ENCODE peak calls at places on chromosome 14, in five cellular contexts. One of them, this sample, is unnamed.

GRCh38 chr14:22549981-22550670 is 38.9 kb downstream of the DAD1 start:
- DNase-seq in HFF-Myc: peak; percentile 55
- DNase-seq in activated CD4-positive, alpha-beta memory T cell treated with anti-CD3 and anti-CD28 coated beads for 36 hours: peak; percentile 88
- DNase-seq in EH: peak; percentile 67
- DNase-seq in activated naive CD4-positive, alpha-beta T cell treated with anti-CD3 and anti-CD28 coated beads for 36 hours: peak; percentile 89
- DNase-seq in this sample: no peak

GRCh38 chr14:66099931-66100330 is 386.2 kb upstream of the CCDC196 start:
- DNase-seq in HFF-Myc: no peak
- DNase-seq in activated CD4-positive, alpha-beta memory T cell treated with anti-CD3 and anti-CD28 coated beads for 36 hours: peak; percentile 31
- DNase-seq in EH: no peak
- DNase-seq in activated naive CD4-positive, alpha-beta T cell treated with anti-CD3 and anti-CD28 coated beads for 36 hours: peak; percentile 28
- DNase-seq in this sample: no peak

GRCh38 chr14:59278111-59278510 is 89.6 kb downstream of the DAAM1 start:
- DNase-seq in HFF-Myc: peak; percentile 79
- DNase-seq in activated CD4-positive, alpha-beta memory T cell treated with anti-CD3 and anti-CD28 coated beads for 36 hours: no peak
- DNase-seq in EH: peak; percentile 92
- DNase-seq in activated naive CD4-positive, alpha-beta T cell treated with anti-CD3 and anti-CD28 coated beads for 36 hours: no peak
- DNase-seq in this sample: peak; percentile 78

GRCh38 chr14:106845286-106846087 is 1319.1 kb downstream of the TMEM121 start:
- DNase-seq in HFF-Myc: no peak
- DNase-seq in activated CD4-positive, alpha-beta memory T cell treated with anti-CD3 and anti-CD28 coated beads for 36 hours: peak; percentile 64
- DNase-seq in EH: no peak
- DNase-seq in activated naive CD4-positive, alpha-beta T cell treated with anti-CD3 and anti-CD28 coated beads for 36 hours: peak; percentile 83
- DNase-seq in this sample: peak; percentile 55

GRCh38 chr14:96824283-96824682 is 27.1 kb downstream of the VRK1 start:
- DNase-seq in HFF-Myc: peak; percentile 9
- DNase-seq in activated CD4-positive, alpha-beta memory T cell treated with anti-CD3 and anti-CD28 coated beads for 36 hours: no peak
- DNase-seq in EH: peak; percentile 79
- DNase-seq in activated naive CD4-positive, alpha-beta T cell treated with anti-CD3 and anti-CD28 coated beads for 36 hours: no peak
- DNase-seq in this sample: peak; percentile 16

GRCh38 chr14:73500360-73500759 is 9.6 kb downstream of the RIOX1 start:
- DNase-seq in HFF-Myc: no peak
- DNase-seq in activated CD4-positive, alpha-beta memory T cell treated with anti-CD3 and anti-CD28 coated beads for 36 hours: no peak
- DNase-seq in EH: no peak
- DNase-seq in activated naive CD4-positive, alpha-beta T cell treated with anti-CD3 and anti-CD28 coated beads for 36 hours: no peak
- DNase-seq in this sample: peak; percentile 46

GRCh38 chr14:58428011-58428807 is 690 bp downstream of the KIAA0586 start:
- DNase-seq in HFF-Myc: peak; percentile 22
- DNase-seq in activated CD4-positive, alpha-beta memory T cell treated with anti-CD3 and anti-CD28 coated beads for 36 hours: peak; percentile 33
- DNase-seq in EH: peak; percentile 65
- DNase-seq in activated naive CD4-positive, alpha-beta T cell treated with anti-CD3 and anti-CD28 coated beads for 36 hours: peak; percentile 30
- DNase-seq in this sample: peak; percentile 63

GRCh38 chr14:49363926-49364751 is 222.0 kb downstream of the RPS29 start:
- DNase-seq in HFF-Myc: no peak
- DNase-seq in activated CD4-positive, alpha-beta memory T cell treated with anti-CD3 and anti-CD28 coated beads for 36 hours: no peak
- DNase-seq in EH: no peak
- DNase-seq in activated naive CD4-positive, alpha-beta T cell treated with anti-CD3 and anti-CD28 coated beads for 36 hours: no peak
- DNase-seq in this sample: no peak

GRCh38 chr14:73738518-73739173 is 24.5 kb upstream of the PNMA1 start:
- DNase-seq in HFF-Myc: no peak
- DNase-seq in activated CD4-positive, alpha-beta memory T cell treated with anti-CD3 and anti-CD28 coated beads for 36 hours: no peak
- DNase-seq in EH: no peak
- DNase-seq in activated naive CD4-positive, alpha-beta T cell treated with anti-CD3 and anti-CD28 coated beads for 36 hours: no peak
- DNase-seq in this sample: no peak

GRCh38 chr14:103721334-103722120 is 5.9 kb downstream of the ZFYVE21 start:
- DNase-seq in HFF-Myc: no peak
- DNase-seq in activated CD4-positive, alpha-beta memory T cell treated with anti-CD3 and anti-CD28 coated beads for 36 hours: peak; percentile 74
- DNase-seq in EH: no peak
- DNase-seq in activated naive CD4-positive, alpha-beta T cell treated with anti-CD3 and anti-CD28 coated beads for 36 hours: no peak
- DNase-seq in this sample: peak; percentile 66